ENCODE peak calls at places on chromosomes 5 and 9, in ten cellular contexts. H is AG04450, E is coronary artery, T is cardiac muscle cell, W is esophagus squamous epithelium, Q is fibroblast of lung, C is left ventricle myocardium inferior, F is IMR-90, Z is fibroblast of pulmonary artery, P is epithelial cell of esophagus. V is an unnamed sample.

GRCh38 chr5:133371371-133372155 is 240.8 kb downstream of the FSTL4 start:
- DNase-seq in H (no peak), E (peak; percentile 50), T (no peak), W (no peak), Q (no peak), C (no peak), F (no peak), Z (no peak), P (peak; percentile 65), V (no peak)

GRCh38 chr5:150654181-150654580 is 6.9 kb upstream of the MYOZ3 start:
- DNase-seq in H (no peak), E (no peak), T (no peak), W (no peak), Q (no peak), C (no peak), F (no peak), Z (no peak), P (no peak), V (no peak)

GRCh38 chr5:72067682-72068470 is 39.4 kb upstream of the MAP1B start:
- DNase-seq in H (peak; percentile 29), E (no peak), T (no peak), W (no peak), Q (peak; percentile 96), C (no peak), F (peak; percentile 85), Z (peak; percentile 75), P (peak; percentile 88), V (no peak)

GRCh38 chr5:142779163-142779562 is 9.0 kb downstream of the ARHGAP26 start:
- DNase-seq in H (no peak), E (no peak), T (peak; percentile 78), W (no peak), Q (peak; percentile 53), C (peak; percentile 23), F (no peak), Z (peak; percentile 38), P (peak; percentile 62), V (no peak)

GRCh38 chr9:24516463-24516862 is 29.2 kb downstream of the IZUMO3 start:
- DNase-seq in H (no peak), E (no peak), T (no peak), W (no peak), Q (no peak), C (no peak), F (no peak), Z (peak; percentile 10), P (no peak), V (no peak)

GRCh38 chr5:38695021-38695961 is 138.8 kb upstream of the LIFR start:
- DNase-seq in H (no peak), E (no peak), T (no peak), W (no peak), Q (no peak), C (no peak), F (no peak), Z (no peak), P (no peak), V (no peak)

GRCh38 chr9:91131433-91131839 is 230.3 kb downstream of the AUH start:
- DNase-seq in H (peak; percentile 92), E (no peak), T (no peak), W (no peak), Q (peak; percentile 96), C (no peak), F (peak; percentile 100), Z (peak; percentile 95), P (peak; percentile 92), V (no peak)

GRCh38 chr9:3912817-3913216 is 387.0 kb upstream of the RFX3 start:
- DNase-seq in H (no peak), E (no peak), T (no peak), W (no peak), Q (peak; percentile 97), C (no peak), F (peak; percentile 23), Z (peak; percentile 32), P (no peak), V (no peak)

GRCh38 chr9:36029765-36030528 is 6.8 kb upstream of the RECK start:
- DNase-seq in H (peak; percentile 94), E (no peak), T (no peak), W (no peak), Q (peak; percentile 96), C (no peak), F (peak; percentile 99), Z (peak; percentile 97), P (peak; percentile 96), V (no peak)

GRCh38 chr5:147349241-147349640 is 114.4 kb downstream of the STK32A start:
- DNase-seq in H (no peak), E (no peak), T (peak; percentile 2), W (no peak), Q (no peak), C (no peak), F (no peak), Z (no peak), P (no peak), V (no peak)

GRCh38 chr5:147344861-147345260 is 110.0 kb downstream of the STK32A start:
- DNase-seq in H (no peak), E (no peak), T (no peak), W (no peak), Q (no peak), C (no peak), F (no peak), Z (no peak), P (no peak), V (no peak)

GRCh38 chr5:147348046-147348445 is 113.2 kb downstream of the STK32A start:
- DNase-seq in H (no peak), E (no peak), T (no peak), W (no peak), Q (peak; percentile 51), C (no peak), F (peak; percentile 34), Z (peak; percentile 7), P (peak; percentile 73), V (no peak)

GRCh38 chr5:147341382-147341781 is 106.6 kb downstream of the STK32A start:
- DNase-seq in H (no peak), E (no peak), T (no peak), W (no peak), Q (no peak), C (no peak), F (no peak), Z (no peak), P (no peak), V (no peak)

GRCh38 chr5:147346006-147346561 is 111.3 kb downstream of the STK32A start:
- DNase-seq in H (no peak), E (no peak), T (no peak), W (no peak), Q (no peak), C (no peak), F (no peak), Z (no peak), P (no peak), V (no peak)
- TF ChIP-seq CTCF in H (peak; percentile 30), E (no peak), T (no peak), W (no peak), Q (no peak), C (no peak), F (no peak), Z (peak; percentile 6), P (no peak), V (no peak)

DNA sequence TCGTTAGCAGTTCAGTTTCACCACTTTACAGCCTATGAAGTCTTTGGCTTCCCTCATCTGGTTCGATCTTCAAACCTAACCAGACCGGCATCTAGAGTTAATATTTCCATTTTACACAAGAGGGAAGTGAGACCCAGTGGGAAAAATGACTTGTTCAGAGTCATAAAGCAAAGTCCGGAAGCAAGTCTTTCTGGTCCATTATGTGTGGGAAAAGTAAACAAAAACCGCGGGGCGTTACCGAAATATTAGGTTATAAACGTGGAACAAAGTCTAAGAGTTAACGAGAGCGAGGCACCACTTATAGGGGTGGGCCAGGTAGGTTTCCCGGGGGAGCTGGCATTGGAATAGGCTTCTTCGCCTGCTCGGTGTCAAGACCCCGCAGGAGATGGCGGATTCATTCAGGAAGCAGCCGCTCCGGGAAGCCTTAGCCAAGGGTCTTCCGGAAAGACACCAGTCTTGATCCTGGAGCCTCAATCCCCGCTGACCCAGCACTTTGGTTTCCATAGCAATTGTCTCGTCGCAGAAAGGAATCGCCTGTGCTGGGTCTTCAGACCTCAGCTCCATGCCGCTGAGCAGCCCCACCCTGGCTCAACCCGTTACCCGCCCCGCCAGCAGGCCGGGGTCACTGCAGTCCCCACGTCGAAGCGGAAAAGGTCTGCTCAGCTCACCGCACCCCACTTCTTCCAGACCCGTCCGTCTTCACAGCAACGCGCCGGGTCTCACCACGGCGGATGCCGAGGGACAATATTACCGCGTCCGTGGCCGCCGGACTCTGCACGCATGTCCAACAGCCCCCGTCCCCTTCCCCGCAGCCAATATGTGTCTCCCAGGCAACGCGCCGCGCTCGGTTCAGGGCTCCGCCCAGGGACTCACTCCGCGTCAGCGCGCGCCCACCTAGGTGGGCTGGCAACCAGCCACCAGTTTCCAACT is at the start of gene C5orf52:
- DNase-seq in H (no peak), E (no peak), T (peak; percentile 66), W (no peak), Q (peak; percentile 51), C (peak; percentile 18), F (peak; percentile 14), Z (peak; percentile 20), P (peak; percentile 50), V (peak; percentile 16)
- H3K4me3 ChIP-seq in H (peak within 1 kb of the TSS; percentile 78), E (peak within 1 kb of the TSS; percentile 81), T (peak within 1 kb of the TSS; percentile 48), W (peak within 1 kb of the TSS; percentile 46), Q (peak within 1 kb of the TSS; percentile 73), C (peak within 1 kb of the TSS; percentile 75), F (peak within 1 kb of the TSS; percentile 74), Z (peak within 1 kb of the TSS; percentile 65), P (peak within 1 kb of the TSS; percentile 51), V (peak within 1 kb of the TSS; percentile 58)

DNA sequence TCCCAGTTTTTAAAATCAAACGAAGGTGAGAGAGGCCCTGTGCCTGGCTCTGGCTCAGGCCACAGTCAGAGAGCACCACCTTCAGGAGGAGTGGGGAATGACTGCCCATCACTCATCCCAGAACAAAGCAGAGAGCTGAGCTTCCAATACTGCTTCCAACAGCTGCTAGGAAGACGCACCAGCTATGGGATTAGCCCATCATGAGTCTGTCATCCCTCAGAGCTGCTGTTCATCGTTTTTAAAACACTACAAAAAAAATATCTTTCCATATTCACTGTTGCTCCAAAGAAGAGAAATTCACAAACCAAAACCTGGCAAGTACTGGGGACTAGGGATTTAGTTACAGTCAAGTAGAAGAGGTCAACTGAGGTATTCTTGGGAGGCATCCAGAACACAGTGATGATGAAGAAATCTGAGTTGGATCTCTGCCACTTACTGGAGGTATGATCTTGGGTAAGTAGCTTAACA is 102.4 kb downstream of the CDK5RAP2 start:
- DNase-seq in H (peak; percentile 83), E (no peak), T (peak; percentile 50), W (no peak), Q (peak; percentile 88), C (peak; percentile 53), F (peak; percentile 90), Z (peak; percentile 95), P (peak; percentile 91), V (no peak)
- TF ChIP-seq CTCF in H (peak; percentile 100), E (peak; percentile 92), T (peak; percentile 99), W (peak; percentile 72), Q (peak; percentile 100), C (peak; percentile 95), F (peak; percentile 99), Z (peak; percentile 100), P (peak; percentile 99), V (peak; percentile 83)

DNA sequence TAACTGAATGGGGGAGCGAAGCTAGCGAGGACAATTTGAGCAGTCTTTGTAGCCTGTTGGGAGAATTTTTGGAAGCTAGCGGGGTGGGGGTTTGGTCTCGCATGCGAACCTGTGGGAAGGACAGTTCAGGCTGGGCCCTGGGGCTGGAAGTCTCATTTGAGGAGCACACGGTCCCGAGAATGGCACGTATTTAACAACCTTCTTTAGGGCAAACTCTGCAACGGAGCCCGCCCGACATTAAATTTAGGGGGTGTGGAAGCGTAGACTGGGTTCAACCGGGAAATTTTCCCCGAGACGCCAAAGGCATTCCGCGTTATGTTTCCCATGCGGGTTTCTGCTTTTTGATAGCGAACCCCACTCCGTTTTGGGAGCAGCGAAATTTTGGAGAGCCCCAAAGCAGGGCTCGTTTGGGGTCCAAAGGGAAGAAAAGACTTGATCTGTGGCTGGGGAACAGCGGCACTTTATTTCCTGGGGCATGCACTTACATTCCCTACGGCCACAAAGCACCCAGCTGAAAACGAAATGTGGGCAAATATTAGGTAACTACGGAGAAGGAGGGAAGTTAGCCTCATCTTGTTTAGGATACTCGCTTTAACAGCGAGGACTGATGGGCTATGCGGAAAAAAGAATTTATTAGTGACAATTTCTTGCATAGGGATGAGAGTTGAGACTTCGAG is 35.3 kb upstream of the NFIB start:
- DNase-seq in H (no peak), E (no peak), T (no peak), W (no peak), Q (peak; percentile 37), C (no peak), F (no peak), Z (peak; percentile 44), P (no peak), V (no peak)
- H3K4me3 ChIP-seq in H (no peak overlapping the region), E (peak overlapping the region; percentile 74), T (peak overlapping the region; percentile 37), W (peak overlapping the region; percentile 27), Q (peak overlapping the region; percentile 43), C (peak overlapping the region; percentile 73), F (no peak overlapping the region), Z (peak overlapping the region; percentile 52), P (peak overlapping the region; percentile 58), V (no peak overlapping the region)

V was measured in GM12864.